ENCODE peak calls at places on chromosomes 12 and 14, in five cellular contexts. M is SK-N-SH, E is HepG2, Q is GM12878, K is H1. P is an unnamed sample.

GRCh38 chr14:96217381-96217913 is 12.8 kb downstream of the BDKRB2 start:
- DNase-seq in M (peak), E (no peak), Q (no peak), K (no peak), P (no peak)

GRCh38 chr12:10052111-10052913 is 21.8 kb downstream of the CLEC9A start:
- DNase-seq in M (no peak), E (no peak), Q (peak), K (no peak), P (no peak)

GRCh38 chr14:22822619-22823551 is 6.8 kb upstream of the MRPL52 start:
- DNase-seq in M (peak), E (peak), Q (no peak), K (peak), P (no peak)

GRCh38 chr12:77104792-77105191 is 39.4 kb upstream of the E2F7 start:
- DNase-seq in M (no peak), E (no peak), Q (no peak), K (no peak), P (no peak)

GRCh38 chr14:31993521-31993941 is 83.6 kb upstream of the ARHGAP5 start:
- DNase-seq in M (no peak), E (no peak), Q (no peak), K (no peak), P (no peak)

GRCh38 chr12:1808036-1808797 is 12.1 kb upstream of the LRTM2 start:
- DNase-seq in M (no peak), E (no peak), Q (no peak), K (no peak), P (no peak)

GRCh38 chr14:68779761-68780323 is 13.0 kb downstream of the ZFP36L1 start:
- DNase-seq in M (no peak), E (peak), Q (no peak), K (no peak), P (no peak)

GRCh38 chr12:57727758-57728395 is 10.7 kb downstream of the AGAP2 start:
- DNase-seq in M (no peak), E (no peak), Q (no peak), K (no peak), P (no peak)

GRCh38 chr14:62322216-62322615 is 560.0 kb downstream of the SNAPC1 start:
- DNase-seq in M (no peak), E (no peak), Q (no peak), K (no peak), P (no peak)

GRCh38 chr14:35083530-35084150 is 37.6 kb downstream of the FAM177A1 start:
- DNase-seq in M (no peak), E (no peak), Q (no peak), K (no peak), P (no peak)

GRCh38 chr14:21868442-21869046 is 194.9 kb upstream of the OR4E1 start:
- DNase-seq in M (peak), E (peak), Q (no peak), K (peak), P (peak)

GRCh38 chr12:14948672-14949071 is 10.3 kb upstream of the ERP27 start:
- DNase-seq in M (no peak), E (no peak), Q (peak), K (no peak), P (no peak)

GRCh38 chr12:105574056-105574715 is 243.7 kb downstream of the C12orf75 start:
- DNase-seq in M (no peak), E (no peak), Q (no peak), K (no peak), P (no peak)

GRCh38 chr14:69685716-69686115 is 74.3 kb downstream of the SUSD6 start:
- DNase-seq in M (no peak), E (peak), Q (no peak), K (no peak), P (no peak)

GRCh38 chr14:65095633-65096205 is 6.6 kb downstream of the MAX start:
- DNase-seq in M (no peak), E (no peak), Q (no peak), K (no peak), P (peak)

GRCh38 chr12:11958216-11959091 is 112.3 kb upstream of the BCL2L14 start:
- DNase-seq in M (no peak), E (peak), Q (no peak), K (no peak), P (no peak)

GRCh38 chr12:80100566-80100965 is 1.2 kb downstream of the OTOGL start:
- DNase-seq in M (no peak), E (no peak), Q (no peak), K (no peak), P (no peak)

GRCh38 chr12:754238-754816 is 1.9 kb downstream of the WNK1 start:
- DNase-seq in M (no peak), E (no peak), Q (no peak), K (no peak), P (peak)

DNA sequence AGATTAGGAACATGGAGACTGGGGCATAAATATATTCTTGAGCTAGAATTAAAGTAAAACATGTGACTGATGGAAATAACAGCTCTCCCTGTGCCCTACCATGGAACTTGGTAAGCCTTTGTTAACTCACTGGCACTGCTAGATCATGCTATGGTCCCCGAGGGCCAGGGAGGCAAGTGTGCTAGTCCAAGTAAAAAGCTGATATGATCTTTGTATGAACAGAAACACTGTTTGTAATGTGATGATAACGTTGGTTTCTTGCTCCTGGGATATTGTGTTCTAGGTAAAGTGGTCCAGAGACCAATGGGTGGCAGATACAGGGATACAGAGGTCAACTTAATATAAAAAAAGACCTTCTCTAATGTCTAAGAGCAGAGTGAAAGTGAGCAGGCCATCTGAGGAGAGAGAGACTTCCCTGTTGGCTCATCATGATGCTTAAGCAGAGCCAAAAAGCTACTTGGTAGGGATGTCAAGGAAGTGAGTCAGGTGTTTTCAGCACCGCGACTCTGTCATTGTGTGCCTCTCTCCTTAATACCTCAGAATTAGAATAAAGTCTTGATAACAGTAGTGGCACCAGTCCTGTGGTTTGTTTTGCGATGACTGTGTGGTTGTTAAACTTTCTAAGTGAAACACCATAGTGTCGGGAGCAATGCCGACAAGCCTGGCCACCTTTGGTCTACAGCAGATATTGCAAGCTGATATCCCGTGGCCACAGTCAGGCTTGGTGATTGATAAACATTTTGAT is 27.7 kb downstream of the BICD1 start:
- DNase-seq in M (peak), E (no peak), Q (peak), K (no peak), P (no peak)
- TF ChIP-seq JUND in M (no peak), E (no peak), Q (no peak), K (no peak), P (no peak)

DNA sequence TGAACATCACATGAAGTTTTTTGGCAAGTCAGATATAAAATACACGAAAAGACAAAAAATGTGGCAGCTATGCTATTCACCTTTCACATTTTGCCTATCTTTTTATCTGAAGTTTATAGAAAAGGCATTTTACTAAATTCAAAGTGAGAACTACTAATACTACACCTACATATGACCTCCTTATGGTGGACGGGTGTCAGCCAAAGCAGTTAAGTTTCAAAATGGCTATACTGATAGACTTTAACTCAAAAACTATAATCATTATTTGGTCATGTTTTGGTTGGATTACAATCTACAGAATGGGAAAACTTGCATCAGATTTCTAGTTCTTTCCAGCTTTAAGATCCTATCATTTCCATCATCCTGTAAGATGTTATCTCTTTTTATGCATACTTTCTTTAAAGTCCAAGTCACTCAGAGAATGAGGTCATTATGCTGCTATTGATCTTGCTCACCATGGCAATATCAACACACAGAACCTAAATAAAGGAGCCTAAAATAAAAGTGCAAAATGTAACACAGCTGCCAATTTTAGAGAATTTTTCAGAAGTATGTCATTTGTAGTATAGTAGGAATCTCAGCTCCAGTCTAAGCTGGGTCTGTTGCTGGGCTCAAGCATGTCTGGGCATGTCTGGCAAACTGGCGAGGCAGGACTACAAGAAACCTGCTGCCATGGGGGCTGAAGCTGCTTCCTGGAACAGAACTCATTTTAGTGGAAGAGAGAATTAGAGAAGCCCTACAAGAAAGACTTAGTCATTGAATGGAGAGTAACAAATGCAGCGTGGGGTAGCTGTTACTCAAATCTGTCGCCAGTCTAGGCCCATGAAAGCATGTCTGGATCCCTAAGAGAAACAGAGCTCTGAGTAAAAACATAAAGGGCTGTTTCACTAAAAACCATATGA is 7.6 kb upstream of the AEBP2 start:
- DNase-seq in M (no peak), E (no peak), Q (peak), K (no peak), P (peak)
- TF ChIP-seq JUND in M (peak), E (no peak), Q (no peak), K (no peak), P (peak)

GRCh38 chr14:92539875-92540274 is 26.3 kb downstream of the RIN3 start:
- DNase-seq in M (no peak), E (no peak), Q (no peak), K (no peak), P (no peak)
- TF ChIP-seq JUND in M (no peak), E (no peak), Q (no peak), K (no peak), P (no peak)

DNA sequence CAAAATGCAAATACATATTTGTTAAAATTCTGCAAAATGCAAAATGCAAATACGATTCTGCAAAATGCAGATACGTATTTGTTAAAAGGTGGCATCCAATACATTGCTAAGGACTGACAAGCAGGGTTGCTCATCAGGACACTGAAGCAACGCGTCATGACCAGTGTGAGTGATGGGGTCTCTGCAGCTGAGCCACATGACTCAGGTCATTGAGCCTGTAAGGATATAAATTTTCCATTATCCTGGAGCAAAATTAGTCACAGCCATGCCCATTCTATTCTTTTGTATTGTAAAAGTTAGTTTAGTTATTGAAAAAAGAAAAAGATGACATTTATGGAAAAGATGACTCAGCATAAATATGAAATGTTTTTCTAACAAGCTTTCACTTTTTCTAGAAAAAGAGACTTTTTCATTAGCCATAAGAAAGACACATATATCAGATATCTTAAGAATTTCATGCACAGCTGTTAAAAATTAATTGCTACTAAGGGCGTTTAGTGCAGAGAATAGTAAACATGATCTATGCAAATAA is 268.0 kb upstream of the TMEM132C start:
- DNase-seq in M (no peak), E (no peak), Q (no peak), K (no peak), P (no peak)
- TF ChIP-seq JUND in M (no peak), E (no peak), Q (no peak), K (no peak), P (no peak)

DNA sequence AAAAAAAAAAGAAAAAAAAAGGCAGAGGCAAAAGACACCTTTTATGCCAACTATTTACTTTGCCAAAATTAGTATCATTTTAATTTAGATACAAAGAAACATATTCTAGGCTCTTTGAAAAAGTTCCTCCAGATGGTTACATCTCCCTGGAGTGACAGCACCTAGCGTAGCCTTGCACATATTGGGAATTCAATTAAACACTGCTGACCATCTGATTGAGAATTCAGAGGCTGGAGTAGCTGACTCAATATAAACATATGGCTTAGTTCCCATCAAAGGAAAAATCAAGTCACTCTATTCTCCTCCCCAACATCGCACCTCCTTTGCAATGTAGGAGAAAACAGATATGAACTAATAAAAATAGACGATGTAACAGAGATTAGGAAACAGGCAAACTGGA is 36.4 kb downstream of the ANKS1B start:
- DNase-seq in M (no peak), E (no peak), Q (no peak), K (no peak), P (no peak)
- TF ChIP-seq JUND in M (no peak), E (no peak), Q (no peak), K (no peak), P (no peak)

GRCh38 chr12:68455676-68456345 is 123.6 kb upstream of the MDM1 start:
- DNase-seq in M (no peak), E (no peak), Q (no peak), K (no peak), P (no peak)

GRCh38 chr12:68451261-68452091 is 119.3 kb upstream of the MDM1 start:
- DNase-seq in M (no peak), E (no peak), Q (peak), K (no peak), P (no peak)

GRCh38 chr12:68453278-68453677 is 121.1 kb upstream of the MDM1 start:
- DNase-seq in M (no peak), E (no peak), Q (no peak), K (no peak), P (no peak)

GRCh38 chr12:68453876-68454275 is 121.7 kb upstream of the MDM1 start:
- DNase-seq in M (no peak), E (no peak), Q (no peak), K (no peak), P (no peak)

DNA sequence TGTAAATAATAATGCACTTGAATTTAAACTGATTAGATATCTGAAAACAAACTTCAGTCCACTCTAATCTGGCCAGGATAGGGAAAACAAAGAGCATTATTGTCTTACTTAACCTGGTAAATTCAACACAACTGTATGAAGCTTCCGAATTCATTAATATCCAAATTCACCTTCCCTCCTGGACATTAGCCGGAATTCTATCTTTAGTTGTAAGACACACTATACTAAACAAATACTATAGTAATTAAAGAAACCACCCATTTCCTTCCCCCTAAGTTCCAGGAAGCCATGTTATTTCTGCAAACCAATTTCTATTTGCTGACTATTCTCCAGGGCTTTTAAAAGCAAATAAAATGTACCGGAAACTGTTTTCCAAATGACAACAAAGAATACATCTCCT is 122.7 kb upstream of the MDM1 start:
- DNase-seq in M (no peak), E (no peak), Q (no peak), K (no peak), P (no peak)
- TF ChIP-seq JUND in M (no peak), E (no peak), Q (no peak), K (no peak), P (no peak)

GRCh38 chr14:64060199-64060545 is 207.4 kb downstream of the SYNE2 start:
- DNase-seq in M (no peak), E (no peak), Q (no peak), K (no peak), P (peak)

GRCh38 chr14:64061706-64062105 is 208.9 kb downstream of the SYNE2 start:
- DNase-seq in M (no peak), E (no peak), Q (no peak), K (no peak), P (peak)

GRCh38 chr14:64061115-64061514 is 208.3 kb downstream of the SYNE2 start:
- DNase-seq in M (no peak), E (no peak), Q (no peak), K (no peak), P (no peak)

GRCh38 chr14:64059454-64060198 is 206.8 kb downstream of the SYNE2 start:
- DNase-seq in M (no peak), E (peak), Q (no peak), K (no peak), P (no peak)

GRCh38 chr14:64060648-64061096 is 207.9 kb downstream of the SYNE2 start:
- DNase-seq in M (no peak), E (peak), Q (no peak), K (peak), P (no peak)
- TF ChIP-seq JUND in M (no peak), E (no peak), Q (no peak), K (no peak), P (no peak)

GRCh38 chr14:79543348-79543747 is 668.0 kb downstream of the DIO2 start:
- DNase-seq in M (no peak), E (no peak), Q (no peak), K (no peak), P (no peak)

GRCh38 chr14:79540394-79540793 is 670.9 kb downstream of the DIO2 start:
- DNase-seq in M (no peak), E (no peak), Q (no peak), K (no peak), P (peak)

GRCh38 chr14:79544671-79545070 is 666.6 kb downstream of the DIO2 start:
- DNase-seq in M (no peak), E (no peak), Q (no peak), K (no peak), P (no peak)

GRCh38 chr14:79543966-79544365 is 667.3 kb downstream of the DIO2 start:
- DNase-seq in M (peak), E (no peak), Q (no peak), K (peak), P (no peak)

DNA sequence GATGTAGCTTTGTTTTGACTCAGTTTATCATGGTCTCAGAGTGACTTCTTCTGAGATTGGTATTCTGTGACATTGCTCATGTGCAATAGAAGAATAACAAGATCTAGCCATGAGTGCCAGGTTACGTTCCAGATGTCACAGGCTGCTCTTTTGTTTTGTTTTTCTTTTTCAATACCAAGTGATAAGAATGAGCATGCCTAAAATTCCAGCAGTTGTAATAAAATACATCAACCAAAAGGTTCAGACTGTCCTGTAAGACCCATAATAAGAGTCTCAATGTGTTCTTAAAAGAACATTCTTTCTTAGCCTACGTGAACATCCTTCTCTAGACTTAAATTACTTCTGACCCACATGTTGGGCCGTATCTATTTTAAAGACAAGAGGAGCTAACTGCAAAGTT is 669.2 kb downstream of the DIO2 start:
- DNase-seq in M (no peak), E (no peak), Q (no peak), K (no peak), P (no peak)
- TF ChIP-seq JUND in M (no peak), E (no peak), Q (no peak), K (no peak), P (no peak)

GRCh38 chr12:48979602-48980388 is 1.7 kb downstream of the WNT1 start:
- DNase-seq in M (no peak), E (no peak), Q (no peak), K (no peak), P (no peak)

GRCh38 chr12:48981757-48982157 is 3.6 kb downstream of the WNT1 start:
- DNase-seq in M (no peak), E (no peak), Q (no peak), K (no peak), P (no peak)

GRCh38 chr12:48978741-48979601 is 849 bp downstream of the WNT1 start:
- DNase-seq in M (no peak), E (no peak), Q (no peak), K (no peak), P (peak)

GRCh38 chr12:48980953-48981756 is 3.0 kb downstream of the WNT1 start:
- DNase-seq in M (peak), E (no peak), Q (no peak), K (no peak), P (no peak)

GRCh38 chr12:48980389-48980952 is 2.3 kb downstream of the WNT1 start:
- DNase-seq in M (peak), E (no peak), Q (no peak), K (no peak), P (no peak)
- TF ChIP-seq JUND in M (no peak), E (no peak), Q (no peak), K (no peak), P (no peak)

P was measured in T47D.